ENCODE peak calls at places on chromosomes 5 and 9, in eight cellular contexts. P, F, R, B, J, Z, G and A are unnamed samples.
A peak's percentile ranks its signal among the peaks of the same experiment; 100 is the strongest.

GRCh38 chr5:135242021-135242480 is 157.0 kb downstream of the MACROH2A1 start:
- DNase-seq in P (no peak), F (peak; percentile 88), R (no peak), B (no peak), J (no peak), Z (peak; percentile 64), G (peak; percentile 25), A (peak; percentile 47)

GRCh38 chr5:137113939-137114338 is 385.2 kb downstream of the SPOCK1 start:
- DNase-seq in P (no peak), F (no peak), R (no peak), B (no peak), J (no peak), Z (no peak), G (no peak), A (no peak)

GRCh38 chr9:128729302-128729701 is 5.4 kb upstream of the ZDHHC12 start:
- DNase-seq in P (no peak), F (no peak), R (no peak), B (no peak), J (no peak), Z (no peak), G (no peak), A (no peak)

GRCh38 chr9:6567140-6567591 is 78.4 kb downstream of the GLDC start:
- DNase-seq in P (peak; percentile 93), F (no peak), R (no peak), B (no peak), J (no peak), Z (peak; percentile 98), G (no peak), A (peak; percentile 93)

GRCh38 chr9:33852216-33852826 is 35.4 kb downstream of the UBE2R2 start:
- DNase-seq in P (peak; percentile 61), F (peak; percentile 81), R (peak; percentile 79), B (peak; percentile 52), J (peak; percentile 54), Z (peak; percentile 56), G (peak; percentile 63), A (peak; percentile 64)

GRCh38 chr9:84667571-84668203 is 1.8 kb upstream of the NTRK2 start:
- DNase-seq in P (peak; percentile 44), F (peak; percentile 77), R (no peak), B (peak; percentile 26), J (no peak), Z (peak; percentile 19), G (no peak), A (peak; percentile 39)

GRCh38 chr9:69645488-69645887 is 26.7 kb downstream of the APBA1 start:
- DNase-seq in P (no peak), F (peak; percentile 91), R (peak; percentile 46), B (no peak), J (no peak), Z (no peak), G (no peak), A (no peak)

GRCh38 chr9:79565245-79565644 is 6.5 kb upstream of the TLE4 start:
- DNase-seq in P (no peak), F (no peak), R (no peak), B (no peak), J (no peak), Z (no peak), G (no peak), A (no peak)

GRCh38 chr9:125749287-125749935 is 2.2 kb downstream of the PBX3 start:
- DNase-seq in P (no peak), F (no peak), R (no peak), B (no peak), J (no peak), Z (no peak), G (no peak), A (no peak)

GRCh38 chr9:93636172-93636661 is 59.8 kb downstream of the PHF2 start:
- DNase-seq in P (no peak), F (no peak), R (no peak), B (no peak), J (no peak), Z (no peak), G (no peak), A (no peak)

GRCh38 chr5:50667653-50668403 is 1.4 kb downstream of the PARP8 start:
- DNase-seq in P (peak; percentile 58), F (peak; percentile 81), R (peak; percentile 78), B (peak; percentile 82), J (peak; percentile 80), Z (peak; percentile 34), G (peak; percentile 94), A (peak; percentile 35)

GRCh38 chr5:180486636-180487149 is 7.5 kb upstream of the CNOT6 start:
- DNase-seq in P (no peak), F (no peak), R (no peak), B (no peak), J (no peak), Z (peak; percentile 35), G (no peak), A (no peak)

GRCh38 chr5:40240111-40240510 is 439.6 kb upstream of the PTGER4 start:
- DNase-seq in P (peak; percentile 27), F (no peak), R (no peak), B (no peak), J (no peak), Z (peak; percentile 92), G (no peak), A (peak; percentile 24)

GRCh38 chr5:100609594-100609993 is 74.4 kb downstream of the FAM174A start:
- DNase-seq in P (no peak), F (no peak), R (no peak), B (no peak), J (no peak), Z (no peak), G (no peak), A (no peak)

GRCh38 chr9:137317021-137317978 is 15.2 kb upstream of the NRARP start:
- DNase-seq in P (no peak), F (no peak), R (peak; percentile 42), B (no peak), J (no peak), Z (no peak), G (no peak), A (no peak)

GRCh38 chr9:105842023-105842644 is 147.8 kb downstream of the TMEM38B start:
- DNase-seq in P (peak; percentile 67), F (no peak), R (no peak), B (no peak), J (no peak), Z (peak; percentile 44), G (no peak), A (peak; percentile 59)

GRCh38 chr9:125388978-125389377 is 127.4 kb downstream of the GAPVD1 start:
- DNase-seq in P (no peak), F (no peak), R (peak; percentile 35), B (no peak), J (no peak), Z (no peak), G (no peak), A (no peak)

GRCh38 chr5:150557507-150557872 is 49.6 kb downstream of the NDST1 start:
- DNase-seq in P (no peak), F (no peak), R (peak; percentile 71), B (no peak), J (no peak), Z (no peak), G (no peak), A (no peak)

GRCh38 chr5:150556859-150557506 is 49.1 kb downstream of the NDST1 start:
- DNase-seq in P (no peak), F (no peak), R (no peak), B (no peak), J (no peak), Z (no peak), G (no peak), A (no peak)

GRCh38 chr5:150559088-150559487 is 51.2 kb downstream of the NDST1 start:
- DNase-seq in P (no peak), F (no peak), R (no peak), B (no peak), J (no peak), Z (no peak), G (no peak), A (no peak)

GRCh38 chr5:150559701-150560100 is 51.8 kb downstream of the NDST1 start:
- DNase-seq in P (peak; percentile 57), F (no peak), R (no peak), B (no peak), J (no peak), Z (peak; percentile 53), G (no peak), A (peak; percentile 57)

DNA sequence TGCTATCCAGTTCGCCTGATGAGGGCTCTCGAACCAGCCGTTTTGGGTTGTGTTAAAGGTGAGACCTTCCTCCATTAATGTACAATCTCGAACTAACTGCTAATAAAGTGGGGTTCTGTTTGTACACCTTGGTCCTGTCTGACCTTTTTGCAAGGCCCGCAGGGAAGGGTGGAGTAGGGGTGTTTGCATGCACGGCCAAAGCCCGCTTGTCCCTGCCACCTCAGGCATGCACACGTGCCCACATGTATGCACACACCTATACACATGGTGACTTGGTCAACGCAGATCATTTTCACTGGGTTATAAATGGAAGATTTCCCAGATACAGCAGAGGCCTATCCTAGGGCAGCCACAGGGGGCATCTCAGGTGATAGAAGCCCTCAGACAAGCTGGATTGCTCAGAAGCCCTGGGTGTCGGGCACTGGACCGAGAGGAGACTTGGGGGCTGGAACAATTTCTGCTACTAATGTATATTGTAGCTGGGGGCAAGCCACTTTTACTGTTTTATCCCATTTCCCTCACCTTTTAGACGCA is 50.2 kb downstream of the NDST1 start:
- DNase-seq in P (no peak), F (no peak), R (no peak), B (peak; percentile 19), J (no peak), Z (no peak), G (no peak), A (no peak)
- TF ChIP-seq CTCF in P (no peak), F (no peak), R (no peak), B (no peak), J (no peak), Z (no peak), G (no peak), A (no peak)

GRCh38 chr5:154196955-154197652 is 6.6 kb downstream of the GALNT10 start:
- DNase-seq in P (peak; percentile 73), F (no peak), R (no peak), B (no peak), J (no peak), Z (peak; percentile 70), G (no peak), A (peak; percentile 72)
- TF ChIP-seq CTCF in P (peak; percentile 56), F (peak; percentile 31), R (no peak), B (peak; percentile 17), J (peak; percentile 45), Z (peak; percentile 75), G (no peak), A (peak; percentile 51)

GRCh38 chr9:91948423-91949292 is 1.4 kb downstream of the ROR2 start:
- DNase-seq in P (peak; percentile 78), F (peak; percentile 79), R (no peak), B (peak; percentile 72), J (no peak), Z (peak; percentile 51), G (no peak), A (peak; percentile 67)
- TF ChIP-seq CTCF in P (peak; percentile 34), F (peak; percentile 50), R (no peak), B (peak; percentile 63), J (no peak), Z (no peak), G (no peak), A (no peak)

GRCh38 chr9:92242115-92242778 is 51.2 kb downstream of the IARS1 start:
- DNase-seq in P (peak; percentile 99), F (peak; percentile 29), R (no peak), B (no peak), J (no peak), Z (peak; percentile 97), G (no peak), A (peak; percentile 82)
- TF ChIP-seq CTCF in P (peak; percentile 80), F (peak; percentile 25), R (no peak), B (peak; percentile 63), J (no peak), Z (peak; percentile 66), G (no peak), A (peak; percentile 56)

GRCh38 chr5:152170350-152170749 is 234.7 kb downstream of the NMUR2 start:
- DNase-seq in P (no peak), F (peak; percentile 35), R (peak; percentile 69), B (peak; percentile 58), J (no peak), Z (no peak), G (no peak), A (no peak)

GRCh38 chr5:152164860-152165259 is 240.2 kb upstream of the GLRA1 start:
- DNase-seq in P (no peak), F (no peak), R (no peak), B (no peak), J (no peak), Z (no peak), G (no peak), A (no peak)
- TF ChIP-seq CTCF in P (no peak), F (no peak), R (no peak), B (no peak), J (no peak), Z (no peak), G (no peak), A (no peak)